ENCODE peak calls at places on chromosome 13, in four cellular contexts. V is cardiac fibroblast, C is transverse colon, M is lower leg skin. Y is an unnamed sample.

GRCh38 chr13:52955505-52955904 is 73.1 kb upstream of the OLFM4 start:
- DNase-seq in M (no peak), V (no peak), C (no peak), Y (no peak)

GRCh38 chr13:60214213-60215079 is 50.7 kb upstream of the DIAPH3 start:
- DNase-seq in M (no peak), V (no peak), C (no peak), Y (no peak)

GRCh38 chr13:40993987-40994386 is 25.1 kb downstream of the ELF1 start:
- DNase-seq in C (peak; percentile 31), V (no peak), M (no peak), Y (no peak)

GRCh38 chr13:46278474-46278873 is 66.7 kb downstream of the LRRC63 start:
- DNase-seq in V (no peak), M (no peak), C (no peak), Y (no peak)

GRCh38 chr13:80123945-80124344 is 217.0 kb downstream of the SPRY2 start:
- DNase-seq in V (no peak), C (no peak), M (no peak), Y (no peak)

GRCh38 chr13:40539954-40540706 is 126.3 kb downstream of the FOXO1 start:
- DNase-seq in M (no peak), V (peak; percentile 88), C (no peak), Y (peak; percentile 90)

GRCh38 chr13:92460479-92460878 is 766.1 kb upstream of the GPC6 start:
- DNase-seq in V (no peak), M (no peak), C (no peak), Y (peak; percentile 7)

GRCh38 chr13:29583073-29583785 is 12.3 kb downstream of the SLC7A1 start:
- DNase-seq in V (no peak), M (no peak), C (no peak), Y (no peak)

GRCh38 chr13:104532131-104532530 is 1465.9 kb upstream of the SLC10A2 start:
- DNase-seq in V (no peak), C (no peak), M (no peak), Y (no peak)

GRCh38 chr13:110869805-110870706 is 44.8 kb downstream of the ANKRD10 start:
- DNase-seq in V (peak; percentile 99), M (peak; percentile 90), C (peak; percentile 74), Y (peak; percentile 100)

GRCh38 chr13:24104723-24105122 is 55.8 kb upstream of the SPATA13 start:
- DNase-seq in C (no peak), V (no peak), M (no peak), Y (no peak)

GRCh38 chr13:40460116-40460515 is 206.3 kb downstream of the FOXO1 start:
- DNase-seq in V (peak; percentile 51), M (no peak), C (no peak), Y (no peak)

GRCh38 chr13:98869408-98870090 is 108.3 kb downstream of the DOCK9 start:
- DNase-seq in V (peak; percentile 24), M (no peak), C (no peak), Y (peak; percentile 33)

GRCh38 chr13:43326100-43326499 is 302.7 kb downstream of the DNAJC15 start:
- DNase-seq in C (no peak), M (no peak), V (no peak), Y (no peak)

GRCh38 chr13:24223341-24224231 is 63.1 kb downstream of the SPATA13 start:
- DNase-seq in V (no peak), C (no peak), M (no peak), Y (no peak)

DNA sequence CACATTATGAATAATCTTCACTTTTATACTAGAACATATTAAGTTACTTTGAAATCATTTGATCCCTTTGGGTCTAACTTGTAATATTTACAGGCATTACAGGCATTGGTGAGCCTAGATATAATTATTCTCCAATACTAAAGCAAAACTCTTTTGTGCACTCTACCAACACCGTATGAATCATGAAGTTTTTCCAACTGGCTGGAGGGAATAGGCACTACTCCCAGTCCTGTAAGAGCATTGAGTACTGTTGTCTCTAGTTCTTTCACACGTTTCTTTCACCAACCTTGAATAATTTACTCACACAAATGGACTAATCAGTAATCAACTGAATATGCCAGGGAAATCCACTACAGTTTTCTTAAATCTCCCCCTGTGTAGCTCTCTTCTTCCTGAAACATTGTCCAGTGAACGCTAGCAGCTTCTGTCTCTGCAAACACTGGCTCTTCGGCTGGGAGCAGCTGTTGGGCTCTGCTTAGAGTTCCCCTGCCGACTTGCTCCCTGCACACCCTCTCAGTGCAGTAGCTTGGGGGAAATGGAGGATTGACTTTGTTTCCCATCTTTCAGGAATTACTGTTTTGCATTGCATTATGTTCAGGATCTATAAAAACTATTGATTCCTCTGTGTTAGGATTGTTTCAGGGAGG is 476.7 kb downstream of the RFC3 start:
- DNase-seq in M (no peak), C (no peak), V (peak; percentile 15), Y (peak; percentile 10)
- H3K4me3 ChIP-seq in M (no peak overlapping the region), C (no peak overlapping the region), V (no peak overlapping the region), Y (no peak overlapping the region)

GRCh38 chr13:19959831-19960672 is 1.5 kb downstream of the ZMYM2 start:
- DNase-seq in V (peak; percentile 93), C (peak; percentile 88), M (peak; percentile 84), Y (peak; percentile 93)
- TF ChIP-seq CTCF in V (peak; percentile 94), C (peak; percentile 87), M (no peak), Y (peak; percentile 95)

GRCh38 chr13:73922728-73923393 is 211.3 kb downstream of the KLF12 start:
- DNase-seq in V (peak; percentile 35), C (no peak), M (no peak), Y (peak; percentile 46)

GRCh38 chr13:73913043-73913740 is 221.0 kb downstream of the KLF12 start:
- DNase-seq in V (peak; percentile 56), C (no peak), M (no peak), Y (peak; percentile 46)

GRCh38 chr13:73924607-73925006 is 209.6 kb downstream of the KLF12 start:
- DNase-seq in M (no peak), V (no peak), C (no peak), Y (no peak)

GRCh38 chr13:73914119-73914518 is 220.1 kb downstream of the KLF12 start:
- DNase-seq in C (no peak), V (peak; percentile 49), M (no peak), Y (peak; percentile 16)

GRCh38 chr13:73918691-73919090 is 215.5 kb downstream of the KLF12 start:
- DNase-seq in C (no peak), M (no peak), V (no peak), Y (no peak)
- H3K4me3 ChIP-seq in C (no peak overlapping the region), M (no peak overlapping the region), V (no peak overlapping the region), Y (no peak overlapping the region)

GRCh38 chr13:42039946-42040729 is 8.3 kb upstream of the DGKH start:
- DNase-seq in M (peak; percentile 86), V (peak; percentile 94), C (peak; percentile 95), Y (peak; percentile 89)
- TF ChIP-seq CTCF in M (no peak), V (no peak), C (peak; percentile 20), Y (no peak)